ENCODE peak calls at places on chromosome 14, in ten cellular contexts. Z is endothelial cell; C is HT-29; L is activated CD4-positive, CD25-positive, alpha-beta regulatory T cell; N is RCC 7860; U is GM12891; K is right atrium auricular region; R is aorta; G is left ventricle myocardium superior; M is activated gamma-delta T cell treated with anti-CD3 and anti-CD28 coated beads, Interleukin-2, amount 50 U/mL, for 16 hours. Q is an unnamed sample.

GRCh38 chr14:20427231-20428009 is 8.5 kb downstream of the KLHL33 start:
- DNase-seq in Z (no peak), C (peak; percentile 61), L (no peak), N (peak; percentile 40), U (peak; percentile 58), K (no peak), R (no peak), G (no peak), M (no peak), Q (no peak)

GRCh38 chr14:54555651-54556050 is 11.3 kb upstream of the SAMD4A start:
- DNase-seq in Z (no peak), C (no peak), L (no peak), N (no peak), U (no peak), K (no peak), R (no peak), G (no peak), M (no peak), Q (no peak)

GRCh38 chr14:65169351-65169750 is 67.0 kb upstream of the MAX start:
- DNase-seq in Z (no peak), C (no peak), L (no peak), N (no peak), U (no peak), K (no peak), R (no peak), G (no peak), M (no peak), Q (no peak)

GRCh38 chr14:38774162-38774561 is 328.9 kb downstream of the SEC23A start:
- DNase-seq in Z (no peak), C (no peak), L (no peak), N (no peak), U (no peak), K (no peak), R (no peak), G (no peak), M (no peak), Q (no peak)

GRCh38 chr14:22159049-22159448 is 430.0 kb downstream of the DAD1 start:
- DNase-seq in Z (no peak), C (peak; percentile 32), L (no peak), N (peak; percentile 79), U (no peak), K (no peak), R (no peak), G (no peak), M (no peak), Q (no peak)

GRCh38 chr14:77076118-77076631 is 21.9 kb upstream of the CIPC start:
- DNase-seq in Z (peak; percentile 69), C (no peak), L (no peak), N (no peak), U (no peak), K (peak; percentile 95), R (peak; percentile 81), G (peak; percentile 79), M (no peak), Q (peak; percentile 74)

GRCh38 chr14:20494935-20495766 is 10.2 kb upstream of the RNASE10 start:
- DNase-seq in Z (no peak), C (peak; percentile 19), L (no peak), N (no peak), U (no peak), K (no peak), R (no peak), G (no peak), M (no peak), Q (no peak)

GRCh38 chr14:81211844-81212243 is 8.9 kb downstream of the GTF2A1 start:
- DNase-seq in Z (no peak), C (peak; percentile 22), L (no peak), N (no peak), U (no peak), K (no peak), R (no peak), G (peak; percentile 61), M (peak; percentile 15), Q (no peak)

GRCh38 chr14:103002578-103003350 is 54.6 kb downstream of the CDC42BPB start:
- DNase-seq in Z (no peak), C (no peak), L (no peak), N (no peak), U (no peak), K (no peak), R (peak; percentile 51), G (no peak), M (no peak), Q (no peak)

GRCh38 chr14:95211721-95212504 is 54.6 kb upstream of the DICER1 start:
- DNase-seq in Z (no peak), C (no peak), L (no peak), N (no peak), U (no peak), K (no peak), R (no peak), G (no peak), M (no peak), Q (no peak)

GRCh38 chr14:22180045-22180444 is 409.0 kb downstream of the DAD1 start:
- DNase-seq in Z (no peak), C (no peak), L (no peak), N (no peak), U (no peak), K (no peak), R (no peak), G (no peak), M (no peak), Q (no peak)

Q was measured in lower lobe of right lung.